ENCODE peak calls at places on chromosomes 4 and X, in five cellular contexts. One of them, this sample, is unnamed.

GRCh38 chrX:134908235-134908834 is 82.5 kb upstream of the SMIM10 start:
- DNase-seq in Right ventricle myocardium superior: no peak
- DNase-seq in substantia nigra: no peak
- DNase-seq in HFF-Myc: no peak
- DNase-seq in brain microvascular endothelial cell: peak; percentile 33
- DNase-seq in this sample: no peak

GRCh38 chr4:182206266-182206665 is 36.9 kb upstream of the TENM3 start:
- DNase-seq in HFF-Myc: no peak
- DNase-seq in brain microvascular endothelial cell: no peak
- DNase-seq in substantia nigra: no peak
- DNase-seq in Right ventricle myocardium superior: no peak
- DNase-seq in this sample: no peak

GRCh38 chr4:98501383-98501782 is 157.0 kb downstream of the TSPAN5 start:
- DNase-seq in Right ventricle myocardium superior: no peak
- DNase-seq in brain microvascular endothelial cell: no peak
- DNase-seq in HFF-Myc: no peak
- DNase-seq in substantia nigra: no peak
- DNase-seq in this sample: no peak

GRCh38 chr4:40576651-40577480 is 52.8 kb downstream of the RBM47 start:
- DNase-seq in HFF-Myc: peak; percentile 47
- DNase-seq in Right ventricle myocardium superior: peak; percentile 80
- DNase-seq in brain microvascular endothelial cell: peak; percentile 35
- DNase-seq in substantia nigra: peak; percentile 44
- DNase-seq in this sample: peak; percentile 88

GRCh38 chrX:52034211-52034610 is 34.8 kb downstream of the MAGED4B start:
- DNase-seq in brain microvascular endothelial cell: no peak
- DNase-seq in HFF-Myc: no peak
- DNase-seq in Right ventricle myocardium superior: no peak
- DNase-seq in substantia nigra: no peak
- DNase-seq in this sample: no peak

GRCh38 chr4:101349346-101350064 is 2.2 kb upstream of the PPP3CA start:
- DNase-seq in substantia nigra: peak; percentile 13
- DNase-seq in Right ventricle myocardium superior: peak; percentile 73
- DNase-seq in HFF-Myc: no peak
- DNase-seq in brain microvascular endothelial cell: no peak
- DNase-seq in this sample: no peak

GRCh38 chrX:12894074-12894691 is 12.2 kb upstream of the TLR8 start:
- DNase-seq in HFF-Myc: no peak
- DNase-seq in substantia nigra: peak; percentile 0
- DNase-seq in Right ventricle myocardium superior: peak; percentile 48
- DNase-seq in brain microvascular endothelial cell: peak; percentile 8
- DNase-seq in this sample: no peak

GRCh38 chr4:109462802-109463201 is 29.2 kb downstream of the SEC24B start:
- DNase-seq in substantia nigra: no peak
- DNase-seq in HFF-Myc: no peak
- DNase-seq in brain microvascular endothelial cell: no peak
- DNase-seq in Right ventricle myocardium superior: no peak
- DNase-seq in this sample: no peak

GRCh38 chr4:122489061-122489460 is 32.5 kb upstream of the IL2 start:
- DNase-seq in HFF-Myc: no peak
- DNase-seq in brain microvascular endothelial cell: no peak
- DNase-seq in Right ventricle myocardium superior: no peak
- DNase-seq in substantia nigra: no peak
- DNase-seq in this sample: no peak

GRCh38 chr4:176198316-176198903 is 3.0 kb upstream of the SPATA4 start:
- DNase-seq in Right ventricle myocardium superior: no peak
- DNase-seq in HFF-Myc: no peak
- DNase-seq in brain microvascular endothelial cell: no peak
- DNase-seq in substantia nigra: no peak
- DNase-seq in this sample: no peak

This sample was measured in Right ventricle myocardium inferior.